ENCODE peak calls at places on chromosome 12, in six cellular contexts. S is MM.1S, Y is progenitor cell of endocrine pancreas, M is mucosa of descending colon, F is RWPE1, O is heart left ventricle. X is an unnamed sample.

GRCh38 chr12:31820832-31821231 is 92.0 kb upstream of the AMN1 start:
- DNase-seq in F (no peak), Y (no peak), O (no peak), M (no peak), S (no peak), X (no peak)

GRCh38 chr12:15801770-15802393 is 12.7 kb upstream of the EPS8 start:
- DNase-seq in M (no peak), F (peak; percentile 84), Y (no peak), O (no peak), S (no peak), X (no peak)

GRCh38 chr12:132277961-132278360 is 51.4 kb downstream of the GALNT9 start:
- DNase-seq in S (no peak), M (peak; percentile 26), Y (no peak), O (peak; percentile 24), F (no peak), X (no peak)

GRCh38 chr12:58166643-58167042 is 225.3 kb downstream of the ATP23 start:
- DNase-seq in S (no peak), Y (no peak), O (no peak), F (no peak), M (no peak), X (no peak)

GRCh38 chr12:57842342-57843294 is 3.9 kb downstream of the CTDSP2 start:
- DNase-seq in S (no peak), O (no peak), M (no peak), Y (no peak), F (no peak), X (no peak)

GRCh38 chr12:98893126-98893525 is 248.0 kb downstream of the APAF1 start:
- DNase-seq in Y (no peak), O (no peak), M (no peak), F (no peak), S (no peak), X (no peak)

GRCh38 chr12:67366530-67367196 is 97.5 kb downstream of the CAND1 start:
- DNase-seq in Y (no peak), F (no peak), S (no peak), M (no peak), O (no peak), X (no peak)

GRCh38 chr12:51980051-51980808 is 26.5 kb upstream of the TAMALIN start:
- DNase-seq in Y (peak; percentile 37), S (peak; percentile 61), M (peak; percentile 68), O (peak; percentile 76), F (peak; percentile 87), X (peak; percentile 59)

GRCh38 chr12:90246673-90247072 is 538.0 kb upstream of the ATP2B1 start:
- DNase-seq in F (no peak), Y (no peak), S (no peak), O (no peak), M (no peak), X (no peak)

GRCh38 chr12:131929530-131930456 is 717 bp downstream of the PUS1 start:
- DNase-seq in Y (no peak), S (no peak), M (peak; percentile 74), F (peak; percentile 28), O (no peak), X (no peak)

DNA sequence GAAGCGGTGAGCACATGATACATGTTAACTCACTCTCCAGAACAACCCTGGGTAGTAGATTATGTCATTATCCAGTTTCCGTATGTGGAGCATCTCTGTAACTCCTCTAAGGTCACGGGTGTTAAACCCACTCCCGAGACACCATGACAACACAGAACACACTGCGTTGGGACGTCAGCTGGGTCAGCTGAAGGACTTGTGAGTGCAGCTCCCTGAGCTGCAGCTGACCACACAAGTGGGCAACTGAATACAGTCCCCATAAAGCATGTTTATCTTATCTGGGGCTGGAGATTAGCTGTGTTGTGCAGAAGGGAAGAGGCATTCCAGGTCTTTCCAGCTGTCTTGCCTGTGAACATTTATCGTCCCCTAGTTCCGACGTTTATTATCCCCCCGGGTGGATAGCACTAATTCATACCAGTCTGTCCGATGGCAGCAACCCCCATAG is 211.5 kb downstream of the CHST11 start:
- DNase-seq in F (no peak), O (no peak), M (no peak), S (no peak), Y (no peak), X (no peak)
- TF ChIP-seq CTCF in F (no peak), O (no peak), M (no peak), S (no peak), Y (no peak), X (no peak)

DNA sequence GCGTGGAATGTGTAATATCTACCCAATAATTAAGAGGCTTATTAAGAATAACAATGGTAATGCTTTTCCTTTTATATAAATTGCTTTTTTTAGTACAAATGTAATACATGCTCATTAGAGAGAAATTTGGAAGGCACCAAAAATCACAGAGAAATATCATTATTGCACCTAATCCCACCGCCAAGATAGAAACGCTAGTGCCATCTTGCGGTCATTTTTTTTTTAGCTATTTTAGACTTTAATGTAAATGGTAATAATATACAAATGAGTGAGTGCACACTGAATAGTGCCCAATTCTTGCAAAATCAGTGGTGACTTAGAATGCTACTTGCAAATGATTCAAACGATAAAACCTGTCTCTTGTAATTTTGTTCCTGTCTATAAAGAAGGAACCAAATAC is 576.8 kb upstream of the TMEM132C start:
- DNase-seq in M (no peak), S (no peak), Y (no peak), O (no peak), F (no peak), X (no peak)
- TF ChIP-seq CTCF in M (no peak), S (peak; percentile 10), Y (peak; percentile 49), O (no peak), F (no peak), X (no peak)

DNA sequence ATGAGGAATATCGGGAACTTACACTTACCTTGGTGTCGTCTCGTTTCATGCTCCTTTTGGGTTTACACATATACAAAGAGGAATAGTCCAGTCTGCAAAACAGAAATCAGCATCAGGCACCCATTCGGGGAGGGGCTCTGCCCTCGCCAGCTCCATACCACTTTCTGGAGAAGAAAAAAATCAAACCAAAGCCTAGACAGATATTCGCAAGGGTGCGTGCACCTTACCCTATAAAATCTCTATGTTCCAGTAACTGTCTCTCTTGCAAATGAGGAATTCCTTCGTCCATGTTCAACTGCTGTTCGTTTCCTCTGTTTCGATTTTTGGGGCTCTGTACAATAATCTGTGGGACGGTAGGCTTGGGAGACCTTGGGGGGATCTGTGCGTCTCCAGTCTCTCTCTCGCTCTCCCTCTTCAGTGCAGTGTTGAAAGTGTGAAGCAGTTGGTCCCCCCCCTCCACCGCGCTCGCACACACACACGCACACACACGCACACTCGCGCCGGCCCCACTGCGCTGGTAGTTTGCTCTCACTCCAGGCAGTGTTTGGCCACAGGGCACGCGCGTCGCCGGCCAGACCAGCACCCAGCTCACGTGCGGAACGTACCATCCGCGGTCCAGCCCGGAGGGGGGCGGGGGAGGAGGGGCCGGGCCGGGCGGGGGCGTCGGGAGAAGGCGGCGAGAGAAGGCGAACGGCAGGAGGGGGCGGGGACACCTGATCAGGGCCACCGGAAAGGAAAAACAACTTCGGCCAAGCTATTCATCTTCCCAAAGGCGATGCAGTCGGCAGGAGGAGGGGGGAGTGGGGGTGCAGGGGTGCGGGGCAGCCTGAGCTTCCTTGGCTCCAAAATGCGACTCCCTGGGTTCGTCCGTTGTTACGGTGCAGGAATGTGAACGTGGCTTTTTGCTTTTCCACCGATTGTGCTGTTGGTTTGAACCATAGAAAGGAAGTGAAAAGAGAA is at the start of gene BHLHE41:
- DNase-seq in M (peak; percentile 89), O (peak; percentile 86), S (peak; percentile 85), F (peak; percentile 18), Y (peak; percentile 57), X (no peak)
- TF ChIP-seq CTCF in M (no peak), O (no peak), S (no peak), F (no peak), Y (peak; percentile 7), X (no peak)

GRCh38 chr12:94898388-94898787 is 105.1 kb downstream of the NDUFA12 start:
- DNase-seq in M (no peak), S (no peak), O (no peak), F (no peak), Y (no peak), X (no peak)
- TF ChIP-seq CTCF in M (no peak), S (no peak), O (no peak), F (no peak), Y (peak; percentile 31), X (no peak)

GRCh38 chr12:121352053-121353018 is at the start of gene ANAPC5:
- DNase-seq in S (peak; percentile 93), Y (peak; percentile 76), O (peak; percentile 94), F (peak; percentile 99), M (peak; percentile 95), X (peak; percentile 82)
- TF ChIP-seq CTCF in S (peak; percentile 3), Y (no peak), O (no peak), F (no peak), M (no peak), X (no peak)

GRCh38 chr12:47903151-47903611 is 1.6 kb downstream of the VDR start:
- DNase-seq in M (no peak), O (no peak), Y (no peak), F (no peak), S (peak; percentile 56), X (no peak)

GRCh38 chr12:47902131-47902639 is 2.6 kb downstream of the VDR start:
- DNase-seq in S (no peak), F (no peak), M (no peak), O (no peak), Y (no peak), X (no peak)

GRCh38 chr12:47903927-47904646 is 707 bp downstream of the VDR start:
- DNase-seq in M (peak; percentile 84), Y (no peak), O (peak; percentile 83), F (peak; percentile 63), S (peak; percentile 63), X (peak; percentile 30)

GRCh38 chr12:47905313-47905730 is 528 bp upstream of the VDR start:
- DNase-seq in Y (peak; percentile 70), O (peak; percentile 74), M (peak; percentile 89), S (no peak), F (peak; percentile 76), X (peak; percentile 44)

DNA sequence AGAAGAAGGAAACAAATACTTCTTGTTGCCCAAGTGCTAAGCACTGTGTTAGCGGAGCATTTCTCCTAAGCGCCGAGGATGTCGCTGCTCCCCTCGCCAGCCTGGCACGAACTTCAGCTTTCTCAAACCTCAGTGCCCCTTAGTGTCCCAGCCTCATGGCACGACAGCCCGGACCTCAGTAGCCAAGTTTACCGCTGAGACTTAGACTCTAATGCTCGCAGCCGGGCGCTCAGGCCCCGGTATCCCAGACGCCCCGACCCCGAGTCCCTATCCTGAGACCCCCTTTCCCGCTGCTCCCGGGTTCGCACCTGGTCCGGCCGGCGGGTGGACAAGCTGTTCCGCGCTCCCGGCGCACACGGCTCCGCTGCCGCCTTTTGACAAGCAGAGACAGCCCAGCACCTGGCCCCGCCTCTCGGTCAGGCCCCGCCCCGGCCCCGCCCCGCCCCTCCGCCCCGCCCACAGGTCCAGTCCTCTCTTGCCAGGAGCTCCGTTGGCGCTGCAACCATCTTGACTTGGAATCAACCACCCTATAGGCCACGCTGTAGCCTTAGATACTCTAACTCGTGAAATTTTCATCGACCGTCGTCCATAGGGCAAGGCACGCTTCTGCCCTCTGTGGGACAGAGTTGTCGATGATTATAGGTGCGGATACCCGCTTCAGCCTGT is at the start of gene VDR:
- DNase-seq in S (peak; percentile 90), Y (peak; percentile 64), O (peak; percentile 86), M (peak; percentile 91), F (peak; percentile 93), X (peak; percentile 21)
- TF ChIP-seq CTCF in S (peak; percentile 56), Y (no peak), O (no peak), M (no peak), F (peak; percentile 27), X (peak; percentile 29)